ENCODE peak calls at places on chromosomes 12 and 14, in four cellular contexts. H is colonic mucosa; T is CD8-positive, alpha-beta T cell; W is upper lobe of right lung. N is an unnamed sample.

GRCh38 chr14:58131386-58131785 is 20.6 kb downstream of the ARMH4 start:
- DNase-seq in T (no peak), H (no peak), W (no peak), N (no peak)

GRCh38 chr14:36647827-36648753 is 13.6 kb upstream of the PAX9 start:
- DNase-seq in H (no peak), W (peak; percentile 67), T (no peak), N (no peak)

GRCh38 chr12:66269757-66270383 is 32.4 kb upstream of the HELB start:
- DNase-seq in T (no peak), H (no peak), W (no peak), N (no peak)

GRCh38 chr12:68446896-68447806 is 115.0 kb upstream of the MDM1 start:
- DNase-seq in H (no peak), T (no peak), W (no peak), N (no peak)

GRCh38 chr14:103116645-103117044 is 6.6 kb upstream of the TNFAIP2 start:
- DNase-seq in W (no peak), H (no peak), T (no peak), N (no peak)

GRCh38 chr12:66964629-66965028 is 285.8 kb upstream of the GRIP1 start:
- DNase-seq in W (no peak), T (peak; percentile 46), H (no peak), N (no peak)

GRCh38 chr12:124542021-124542941 is 25.1 kb downstream of the NCOR2 start:
- DNase-seq in W (no peak), H (no peak), T (no peak), N (no peak)

GRCh38 chr14:54503476-54503875 is 6.2 kb upstream of the CGRRF1 start:
- DNase-seq in T (no peak), W (no peak), H (no peak), N (no peak)

GRCh38 chr12:47841910-47842309 is 22.2 kb upstream of the HDAC7 start:
- DNase-seq in W (peak; percentile 2), T (no peak), H (no peak), N (no peak)

GRCh38 chr12:15322164-15323054 is at the start of gene PTPRO:
- DNase-seq in H (no peak), T (no peak), W (peak; percentile 63), N (no peak)

GRCh38 chr12:87025976-87026375 is 769.8 kb upstream of the MGAT4C start:
- DNase-seq in W (no peak), H (no peak), T (no peak), N (no peak)

GRCh38 chr14:99853206-99853605 is 60.0 kb downstream of the EML1 start:
- DNase-seq in W (no peak), H (no peak), T (no peak), N (no peak)

GRCh38 chr12:16603916-16604575 is 1.9 kb downstream of the LMO3 start:
- DNase-seq in W (no peak), H (no peak), T (no peak), N (no peak)

GRCh38 chr12:121799842-121800693 is 3.7 kb upstream of the SETD1B start:
- DNase-seq in W (peak; percentile 97), H (peak; percentile 94), T (peak; percentile 80), N (peak; percentile 97)
- TF ChIP-seq CTCF in W (no peak), H (no peak), T (no peak), N (no peak)

GRCh38 chr12:24177889-24178288 is 228.4 kb upstream of the SOX5 start:
- DNase-seq in W (no peak), H (no peak), T (no peak), N (no peak)
- H3K27ac ChIP-seq in W (no peak overlapping the region), H (no peak overlapping the region), T (no peak overlapping the region), N (no peak overlapping the region)

GRCh38 chr12:39165338-39165737 is 259.9 kb upstream of the CPNE8 start:
- DNase-seq in W (no peak), T (no peak), H (no peak), N (no peak)
- TF ChIP-seq CTCF in W (no peak), T (no peak), H (no peak), N (no peak)

GRCh38 chr14:63918411-63918810 is 65.6 kb downstream of the SYNE2 start:
- DNase-seq in T (no peak), H (no peak), W (no peak), N (no peak)

GRCh38 chr14:63924375-63924774 is 71.6 kb downstream of the SYNE2 start:
- DNase-seq in W (no peak), H (no peak), T (no peak), N (no peak)

GRCh38 chr14:63926641-63927040 is 73.8 kb downstream of the SYNE2 start:
- DNase-seq in W (no peak), H (no peak), T (no peak), N (no peak)

GRCh38 chr14:63923422-63923752 is 70.6 kb downstream of the SYNE2 start:
- DNase-seq in T (no peak), W (no peak), H (no peak), N (no peak)

GRCh38 chr14:63922696-63923421 is 70.1 kb downstream of the SYNE2 start:
- DNase-seq in W (no peak), H (peak; percentile 73), T (no peak), N (no peak)
- H3K27ac ChIP-seq in W (peak overlapping the region; percentile 70), H (peak overlapping the region; percentile 46), T (no peak overlapping the region), N (peak overlapping the region; percentile 57)

GRCh38 chr12:89421093-89421835 is 69.0 kb upstream of the DUSP6 start:
- DNase-seq in W (no peak), T (no peak), H (no peak), N (no peak)
- TF ChIP-seq CTCF in W (peak; percentile 16), T (no peak), H (no peak), N (no peak)

GRCh38 chr14:90513151-90514014 is 116.6 kb downstream of the CALM1 start:
- DNase-seq in H (peak; percentile 93), T (no peak), W (peak; percentile 90), N (peak; percentile 90)
- H3K27ac ChIP-seq in H (peak overlapping the region; percentile 90), T (no peak overlapping the region), W (peak overlapping the region; percentile 66), N (peak overlapping the region; percentile 72)

DNA sequence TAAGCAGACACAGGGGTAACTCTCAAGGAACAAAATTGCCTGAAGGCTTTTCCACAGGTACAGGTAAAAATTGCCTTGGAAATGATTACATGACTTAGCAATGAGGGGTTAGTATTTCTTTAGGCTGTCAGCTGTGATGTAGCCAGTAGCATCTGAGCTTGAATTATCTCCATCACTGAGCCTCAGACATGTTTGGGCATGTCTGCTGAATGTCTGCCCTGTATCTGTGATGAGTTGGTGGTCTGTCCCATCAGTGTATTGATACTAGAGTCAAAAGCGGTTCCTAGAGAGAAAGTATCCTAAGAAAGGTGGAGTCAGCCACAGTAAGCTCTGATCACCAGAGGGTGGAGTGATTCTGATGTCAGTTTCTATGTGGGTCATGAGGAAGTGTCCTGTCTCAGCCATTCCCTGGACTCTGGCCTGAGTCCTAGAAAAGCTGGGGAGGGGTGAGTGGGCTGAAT is 16.2 kb downstream of the AKAP6 start:
- DNase-seq in T (no peak), H (peak; percentile 23), W (no peak), N (no peak)
- TF ChIP-seq CTCF in T (no peak), H (no peak), W (no peak), N (no peak)

DNA sequence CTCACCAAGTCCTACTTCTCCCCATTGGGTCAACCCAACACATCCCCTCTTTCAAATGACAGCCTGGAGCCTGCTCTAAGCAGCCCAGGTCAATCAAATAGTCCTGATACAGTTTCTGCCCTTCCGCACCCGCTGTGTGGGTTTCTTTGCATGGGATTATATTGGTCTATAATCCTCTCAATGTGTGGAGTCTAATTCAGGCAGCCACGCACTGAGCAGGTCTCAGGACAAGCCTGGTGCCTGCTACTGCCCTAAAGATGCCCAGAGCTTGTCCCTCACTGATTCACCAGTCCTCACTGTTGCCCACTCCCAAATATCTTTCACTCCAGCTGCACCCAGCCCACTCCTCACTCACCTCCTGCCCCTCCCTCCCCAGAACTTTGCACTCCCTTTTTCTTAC is 16.4 kb downstream of the ACTN1 start:
- DNase-seq in H (no peak), W (no peak), T (no peak), N (no peak)
- H3K27ac ChIP-seq in H (no peak overlapping the region), W (no peak overlapping the region), T (no peak overlapping the region), N (peak overlapping the region; percentile 98)

GRCh38 chr14:104665092-104665662 is 24.2 kb upstream of the INF2 start:
- DNase-seq in T (no peak), H (no peak), W (no peak), N (no peak)

GRCh38 chr14:104664107-104664506 is 25.3 kb upstream of the INF2 start:
- DNase-seq in T (no peak), H (no peak), W (no peak), N (no peak)

GRCh38 chr14:104664588-104664987 is 24.8 kb upstream of the INF2 start:
- DNase-seq in H (no peak), T (no peak), W (no peak), N (no peak)

GRCh38 chr14:104666981-104667380 is 22.4 kb upstream of the INF2 start:
- DNase-seq in W (no peak), T (no peak), H (no peak), N (no peak)

GRCh38 chr14:104665663-104666522 is 23.5 kb upstream of the INF2 start:
- DNase-seq in H (peak; percentile 64), W (peak; percentile 77), T (peak; percentile 50), N (peak; percentile 61)
- TF ChIP-seq CTCF in H (peak; percentile 46), W (peak; percentile 39), T (peak; percentile 45), N (peak; percentile 46)

DNA sequence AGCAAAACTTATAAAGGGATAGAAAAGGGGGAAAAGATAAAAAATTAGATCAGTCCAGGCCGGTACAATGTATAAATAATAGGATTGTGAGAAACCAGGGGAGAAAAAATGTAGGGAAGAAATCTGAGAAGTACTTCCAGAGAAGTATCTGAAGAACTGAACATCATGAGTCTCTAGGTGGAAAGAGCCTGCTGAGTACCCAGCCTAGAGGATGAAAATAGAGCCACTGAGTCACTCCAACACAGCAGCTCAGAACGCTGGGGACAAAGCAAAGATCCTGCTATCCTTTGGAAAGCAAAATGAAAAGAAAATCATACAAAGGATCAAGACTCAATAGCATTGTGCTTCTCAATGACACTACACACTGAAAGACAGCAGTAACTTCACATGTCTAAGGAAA is 138.0 kb downstream of the ANO6 start:
- DNase-seq in T (no peak), W (no peak), H (no peak), N (no peak)
- H3K27ac ChIP-seq in T (no peak overlapping the region), W (no peak overlapping the region), H (no peak overlapping the region), N (no peak overlapping the region)

N was measured in sigmoid colon.